ENCODE peak calls at places on chromosomes 7 and 10, in four cellular contexts. W, P, O and T are unnamed samples.

GRCh38 chr7:151844080-151844827 is 32.7 kb downstream of the PRKAG2 start:
- DNase-seq in W (no peak), P (no peak), O (peak; percentile 87), T (peak; percentile 67)

GRCh38 chr7:144391014-144391413 is 12.5 kb downstream of the NOBOX start:
- DNase-seq in W (no peak), P (no peak), O (no peak), T (no peak)

GRCh38 chr10:106999118-106999707 is 165.3 kb downstream of the SORCS1 start:
- DNase-seq in W (no peak), P (no peak), O (no peak), T (no peak)

GRCh38 chr7:13800694-13801448 is 188.6 kb downstream of the ETV1 start:
- DNase-seq in W (no peak), P (no peak), O (peak; percentile 98), T (no peak)

GRCh38 chr10:71383972-71384687 is 12.6 kb upstream of the CDH23 start:
- DNase-seq in W (peak; percentile 73), P (no peak), O (peak; percentile 52), T (no peak)

GRCh38 chr7:94394399-94395140 is at the start of gene COL1A2:
- DNase-seq in W (peak; percentile 61), P (peak; percentile 6), O (peak; percentile 99), T (no peak)

GRCh38 chr7:39531818-39532217 is 34.4 kb upstream of the YAE1 start:
- DNase-seq in W (no peak), P (no peak), O (no peak), T (no peak)

GRCh38 chr7:50534690-50535290 is 30.4 kb downstream of the DDC start:
- DNase-seq in W (peak; percentile 28), P (no peak), O (peak; percentile 99), T (peak; percentile 96)

GRCh38 chr7:1713502-1714484 is 43.7 kb downstream of the ELFN1 start:
- DNase-seq in W (no peak), P (no peak), O (no peak), T (no peak)

GRCh38 chr7:75948179-75948578 is 33.2 kb downstream of the POR start:
- DNase-seq in W (no peak), P (no peak), O (no peak), T (no peak)

DNA sequence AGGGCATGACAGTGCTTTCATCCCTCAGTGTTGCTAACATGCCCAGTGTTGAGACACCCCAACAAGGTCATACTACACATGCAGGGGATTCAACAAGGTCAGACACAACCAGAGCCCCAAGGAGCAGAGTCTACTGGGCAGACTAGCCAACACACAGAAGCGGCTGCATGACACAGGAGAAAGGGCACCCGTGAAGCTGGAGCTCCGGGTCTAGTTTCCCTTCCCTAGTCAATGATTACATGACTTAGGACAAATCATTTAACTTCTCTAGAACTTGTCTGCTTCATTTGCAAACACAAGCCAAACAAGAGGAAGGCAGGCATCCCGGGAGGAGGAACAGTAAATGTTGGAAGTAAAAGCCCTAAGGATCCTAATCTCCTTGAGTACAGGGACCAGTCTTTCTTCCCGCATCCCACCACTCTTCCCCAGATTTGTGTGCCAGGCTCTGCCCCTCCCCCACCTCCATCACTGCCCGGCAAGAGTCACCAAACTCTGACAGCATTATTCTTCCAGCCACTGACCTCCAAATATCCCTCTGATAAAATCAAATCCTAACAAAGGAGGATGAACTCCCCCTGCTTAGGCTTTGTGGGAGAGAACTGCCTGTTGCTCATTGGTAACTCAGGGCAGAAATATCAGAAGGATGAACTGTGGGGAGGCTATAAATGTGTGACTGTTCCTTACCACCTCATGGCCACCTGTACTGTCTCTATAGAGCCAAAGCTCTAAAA is 104.3 kb downstream of the KCNMA1 start:
- DNase-seq in W (no peak), P (no peak), O (no peak), T (no peak)
- H3K4me3 ChIP-seq in W (no peak overlapping the region), P (no peak overlapping the region), O (no peak overlapping the region), T (no peak overlapping the region)

GRCh38 chr10:110016037-110016436 is 8.3 kb downstream of the ADD3 start:
- DNase-seq in W (no peak), P (no peak), O (no peak), T (no peak)
- TF ChIP-seq CTCF in W (no peak), P (no peak), O (peak; percentile 11), T (peak; percentile 20)

GRCh38 chr10:61943699-61944444 is 42.4 kb downstream of the ARID5B start:
- DNase-seq in W (no peak), P (no peak), O (peak; percentile 84), T (peak; percentile 88)

GRCh38 chr10:61939575-61940301 is 38.2 kb downstream of the ARID5B start:
- DNase-seq in W (no peak), P (no peak), O (peak; percentile 91), T (peak; percentile 75)

GRCh38 chr10:61942997-61943457 is 41.5 kb downstream of the ARID5B start:
- DNase-seq in W (no peak), P (no peak), O (peak; percentile 81), T (no peak)

GRCh38 chr10:61944445-61945123 is 43.1 kb downstream of the ARID5B start:
- DNase-seq in W (no peak), P (no peak), O (no peak), T (no peak)

DNA sequence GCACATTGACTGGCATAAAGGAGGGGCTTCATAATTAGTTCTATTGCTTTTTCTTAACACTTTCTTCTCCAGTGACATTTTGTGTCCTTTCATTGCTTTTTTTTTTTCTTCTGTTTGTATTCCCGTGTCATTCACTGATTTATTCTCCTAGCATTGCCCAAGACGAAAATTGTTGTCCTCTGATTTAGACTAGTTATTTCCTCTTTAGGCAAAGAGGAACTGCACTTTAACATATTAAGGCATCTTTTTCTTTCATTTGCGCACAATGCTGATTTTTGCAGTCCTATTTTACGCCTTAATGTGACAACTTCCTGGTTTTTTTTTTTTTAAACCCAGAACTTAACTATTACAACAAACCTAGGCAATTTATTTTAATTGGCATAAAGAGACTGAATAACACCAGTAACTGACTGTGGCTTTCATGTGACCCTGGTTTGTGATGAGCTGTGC is 39.7 kb downstream of the ARID5B start:
- DNase-seq in W (no peak), P (no peak), O (no peak), T (no peak)
- H3K4me3 ChIP-seq in W (no peak overlapping the region), P (no peak overlapping the region), O (no peak overlapping the region), T (no peak overlapping the region)

GRCh38 chr10:17597386-17597785 is 19.8 kb downstream of the HACD1 start:
- DNase-seq in W (no peak), P (no peak), O (no peak), T (no peak)

GRCh38 chr10:17599089-17599488 is 18.1 kb downstream of the HACD1 start:
- DNase-seq in W (no peak), P (no peak), O (peak; percentile 60), T (peak; percentile 10)
- TF ChIP-seq CTCF in W (no peak), P (no peak), O (peak; percentile 48), T (peak; percentile 32)

DNA sequence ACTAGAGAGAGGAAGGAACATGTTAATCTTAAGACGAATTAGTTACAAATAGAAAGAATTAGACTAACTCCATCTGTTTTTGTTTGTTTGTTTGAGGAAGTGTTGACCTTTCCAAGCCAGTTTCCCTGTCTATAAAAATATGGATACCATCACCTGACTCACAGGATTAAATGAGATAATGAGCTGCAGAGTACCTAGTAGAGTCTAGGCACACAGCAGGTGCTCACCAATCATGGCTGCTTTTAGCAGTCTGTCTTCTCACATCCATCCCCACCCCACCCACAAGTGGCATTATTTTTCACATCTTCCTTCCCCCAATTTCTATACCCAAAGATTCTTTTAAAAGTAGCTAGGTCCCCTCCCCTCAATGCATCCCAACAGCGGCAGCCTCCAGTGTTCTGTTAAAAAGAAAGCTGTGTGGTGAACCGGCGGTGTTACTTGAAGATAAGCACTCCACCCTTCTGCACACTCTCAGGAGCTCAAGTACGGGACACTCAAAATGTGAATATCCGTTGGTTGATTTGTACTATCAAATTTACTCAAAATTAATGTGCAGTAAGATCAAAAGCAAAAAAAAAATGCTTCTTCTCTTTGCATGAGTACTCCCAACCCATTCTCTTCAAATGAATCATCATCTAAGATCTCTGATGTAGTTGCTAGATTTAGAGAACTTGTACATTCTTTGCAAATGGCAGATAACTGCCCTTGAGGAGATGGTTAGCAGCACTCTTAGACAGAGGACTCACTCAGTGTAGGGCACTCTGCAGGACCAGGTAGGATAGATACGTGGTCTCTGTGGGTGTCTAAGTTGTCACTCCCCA is 145.4 kb upstream of the ASAH2 start:
- DNase-seq in W (no peak), P (no peak), O (peak; percentile 78), T (no peak)
- H3K4me3 ChIP-seq in W (no peak overlapping the region), P (no peak overlapping the region), O (no peak overlapping the region), T (no peak overlapping the region)

DNA sequence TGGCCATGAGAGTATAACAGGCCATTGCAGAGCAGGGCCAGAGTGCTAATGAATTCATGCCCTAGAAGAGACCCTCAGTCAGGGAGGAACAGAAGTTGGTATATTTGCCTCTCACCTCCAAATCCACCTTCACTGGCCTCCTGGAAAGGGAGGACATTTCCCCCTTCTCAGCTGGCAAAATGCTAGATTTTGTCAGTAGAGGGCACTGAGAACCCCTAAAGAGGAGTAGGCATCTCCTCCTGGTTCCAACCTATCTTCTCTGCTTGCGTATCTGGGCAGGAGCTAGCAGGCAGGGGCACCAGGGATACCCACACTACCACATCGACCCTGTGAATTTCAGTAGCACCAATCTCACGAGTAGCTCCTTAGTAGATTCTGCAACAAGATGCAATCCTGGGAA is 79.8 kb upstream of the GHITM start:
- DNase-seq in W (no peak), P (no peak), O (no peak), T (no peak)
- TF ChIP-seq CTCF in W (no peak), P (no peak), O (no peak), T (no peak)

GRCh38 chr7:66413379-66414114 is 208.4 kb downstream of the TPST1 start:
- DNase-seq in W (peak; percentile 83), P (peak; percentile 12), O (peak; percentile 67), T (peak; percentile 67)
- H3K4me3 ChIP-seq in W (peak overlapping the region; percentile 41), P (peak overlapping the region; percentile 34), O (peak overlapping the region; percentile 49), T (peak overlapping the region; percentile 55)

DNA sequence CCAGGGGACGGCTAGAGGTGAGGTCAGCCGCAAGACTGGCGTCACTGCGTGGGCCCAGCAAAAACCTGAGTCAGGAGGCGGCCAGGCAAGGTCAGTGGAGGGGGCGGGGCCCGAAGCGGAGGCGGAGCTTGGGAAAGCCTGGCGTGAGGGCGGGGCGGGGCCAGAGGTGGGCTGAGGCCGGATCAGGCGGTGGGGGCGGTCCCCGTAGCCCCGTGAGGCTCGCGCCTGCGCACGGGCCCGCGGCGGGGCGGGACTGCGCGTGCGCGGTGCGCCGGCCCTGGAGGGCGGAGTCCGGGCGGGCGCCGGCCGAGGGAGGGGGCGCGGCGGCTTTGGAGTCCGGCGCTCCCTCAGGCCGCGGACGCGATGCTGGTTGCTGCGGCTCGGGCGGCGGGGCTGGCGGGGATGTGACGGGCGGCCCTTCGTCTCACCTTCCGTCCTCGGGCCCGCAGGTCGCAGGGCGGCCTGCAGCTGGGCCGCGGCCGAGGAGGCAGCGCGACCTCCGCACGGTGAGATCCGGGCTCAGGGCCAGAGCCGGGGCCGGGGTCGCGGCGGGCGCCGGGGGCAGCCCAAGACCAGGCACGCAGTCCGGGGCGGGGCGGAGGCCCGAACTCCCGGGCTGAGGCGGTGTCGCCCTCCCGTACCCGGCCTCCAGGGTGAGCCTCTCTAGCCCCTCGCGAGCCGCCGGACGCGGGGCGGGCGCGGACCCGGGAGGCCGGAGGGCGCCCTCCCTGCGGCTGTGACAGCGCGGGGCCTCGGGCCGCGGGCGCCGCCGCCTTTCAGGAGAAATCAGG is at the start of gene CCSER2:
- DNase-seq in W (peak; percentile 98), P (peak; percentile 70), O (peak; percentile 97), T (peak; percentile 99)
- TF ChIP-seq CTCF in W (no peak), P (no peak), O (no peak), T (no peak)